ENCODE peak calls at places on chromosomes 13 and 19, in seven cellular contexts. P, N, H, Q, I, C and V are unnamed samples.

GRCh38 chr13:28819046-28819747 is 942 bp upstream of the MTUS2 start:
- DNase-seq in C (no peak), P (no peak), N (peak; percentile 27), Q (peak; percentile 19), H (no peak), I (no peak), V (no peak)

GRCh38 chr13:112648101-112648500 is 41.7 kb upstream of the ATP11A start:
- DNase-seq in I (no peak), C (no peak), P (peak; percentile 31), Q (no peak), H (no peak), N (no peak), V (no peak)

GRCh38 chr13:88063741-88064140 is 392.6 kb downstream of the SLITRK5 start:
- DNase-seq in Q (no peak), H (no peak), P (no peak), C (no peak), I (no peak), N (no peak), V (no peak)

GRCh38 chr19:42076375-42076944 is 494 bp downstream of the ZNF574 start:
- DNase-seq in C (peak; percentile 37), Q (peak; percentile 44), P (peak; percentile 65), I (peak; percentile 33), N (no peak), H (no peak), V (no peak)

GRCh38 chr13:49436890-49437289 is 7.0 kb downstream of the CAB39L start:
- DNase-seq in C (no peak), P (no peak), I (peak; percentile 22), Q (peak; percentile 43), H (no peak), N (peak; percentile 34), V (peak; percentile 77)

GRCh38 chr13:89457977-89458376 is 1786.8 kb downstream of the SLITRK5 start:
- DNase-seq in I (no peak), Q (no peak), P (no peak), C (no peak), H (no peak), N (peak; percentile 34), V (no peak)

GRCh38 chr19:2902590-2903218 is 2.0 kb downstream of the ZNF57 start:
- DNase-seq in I (no peak), H (no peak), C (no peak), P (no peak), N (no peak), Q (no peak), V (no peak)

GRCh38 chr19:29965529-29965928 is 23.5 kb downstream of the URI1 start:
- DNase-seq in H (no peak), I (no peak), C (no peak), Q (no peak), N (no peak), P (no peak), V (no peak)

GRCh38 chr13:75217949-75218348 is 264.0 kb downstream of the TBC1D4 start:
- DNase-seq in H (no peak), C (no peak), P (no peak), N (no peak), I (no peak), Q (no peak), V (no peak)

GRCh38 chr13:110123041-110123809 is 183.7 kb downstream of the COL4A1 start:
- DNase-seq in H (no peak), N (no peak), P (no peak), C (peak; percentile 89), Q (no peak), I (no peak), V (no peak)

GRCh38 chr13:28129911-28130693 is 8.2 kb upstream of the PAN3 start:
- DNase-seq in C (no peak), Q (no peak), H (no peak), N (no peak), I (no peak), P (no peak), V (no peak)

GRCh38 chr13:53622431-53622830 is 593.8 kb downstream of the OLFM4 start:
- DNase-seq in N (no peak), H (no peak), I (no peak), C (no peak), Q (no peak), P (no peak), V (no peak)

GRCh38 chr13:50843256-50844043 is at the start of gene DLEU7:
- DNase-seq in H (no peak), P (no peak), C (no peak), I (peak; percentile 55), N (no peak), Q (no peak), V (no peak)

GRCh38 chr19:11421607-11422098 is 2.5 kb upstream of the RGL3 start:
- DNase-seq in Q (no peak), P (peak; percentile 70), H (peak; percentile 72), N (peak; percentile 6), C (no peak), I (no peak), V (no peak)

GRCh38 chr19:52603558-52604207 is 33.6 kb downstream of the ZNF701 start:
- DNase-seq in P (no peak), I (no peak), C (no peak), Q (no peak), H (no peak), N (no peak), V (no peak)

GRCh38 chr13:110582421-110582954 is 21.0 kb upstream of the RAB20 start:
- DNase-seq in C (no peak), P (no peak), Q (no peak), I (no peak), H (no peak), N (no peak), V (no peak)

GRCh38 chr13:50910483-50910805 is 853 bp downstream of the RNASEH2B start:
- DNase-seq in N (peak; percentile 64), Q (no peak), I (peak; percentile 16), C (no peak), P (peak; percentile 54), H (no peak), V (peak; percentile 72)

GRCh38 chr13:51152713-51153112 is 41.6 kb upstream of the C13orf42 start:
- DNase-seq in N (no peak), H (no peak), C (no peak), Q (no peak), I (no peak), P (no peak), V (no peak)

GRCh38 chr19:51547397-51548212 is 16.1 kb upstream of the SIGLEC6 start:
- DNase-seq in P (no peak), I (no peak), H (no peak), Q (no peak), C (no peak), N (no peak), V (no peak)

GRCh38 chr19:36573020-36573947 is at the start of gene ZNF529:
- DNase-seq in I (peak; percentile 92), Q (peak; percentile 86), N (peak; percentile 97), H (peak; percentile 90), C (peak; percentile 89), P (peak; percentile 92), V (peak; percentile 91)
- TF ChIP-seq POLR2A in I (peak; percentile 67), Q (peak; percentile 46), N (peak; percentile 60), H (peak; percentile 58), C (peak; percentile 54), P (peak; percentile 83), V (peak; percentile 54)

GRCh38 chr13:23380534-23380933 is 53.0 kb downstream of the SACS start:
- DNase-seq in C (no peak), I (no peak), N (no peak), Q (no peak), H (no peak), P (no peak), V (no peak)
- H3K4me1 ChIP-seq in C (peaks cover 5% of the 10 kb centered on the region), I (no peaks in the 10 kb centered on the region), N (peaks cover 10% of the 10 kb centered on the region), Q (no peaks in the 10 kb centered on the region), H (peaks cover 23% of the 10 kb centered on the region), P (no peaks in the 10 kb centered on the region), V (peaks cover 26% of the 10 kb centered on the region)

DNA sequence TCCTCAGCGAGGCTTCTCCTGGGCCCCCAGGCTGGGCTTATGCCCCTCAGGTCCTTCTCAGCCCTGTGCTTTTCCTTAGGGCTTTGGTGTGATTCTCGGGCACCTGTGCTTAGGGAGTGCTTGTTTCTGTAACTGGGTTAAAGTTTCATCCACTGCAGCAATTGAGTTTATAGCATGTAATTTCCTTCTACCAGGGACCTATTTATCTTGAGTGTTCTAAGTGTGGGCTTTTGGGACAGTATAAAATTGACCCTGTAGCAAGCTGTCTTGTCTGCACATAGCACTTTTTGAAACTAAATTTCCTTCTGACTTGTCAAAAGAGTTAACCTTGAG is 47.6 kb downstream of the GATAD2A start:
- DNase-seq in H (no peak), N (no peak), Q (no peak), I (no peak), P (no peak), C (no peak), V (no peak)
- TF ChIP-seq POLR2A in H (no peak), N (no peak), Q (no peak), I (no peak), P (no peak), C (no peak), V (no peak)

GRCh38 chr19:37903096-37903495 is 3.3 kb downstream of the WDR87 start:
- DNase-seq in I (no peak), N (no peak), H (no peak), C (no peak), Q (no peak), P (no peak), V (no peak)
- H3K4me1 ChIP-seq in I (no peaks in the 10 kb centered on the region), N (peaks cover 10% of the 10 kb centered on the region), H (peaks cover 11% of the 10 kb centered on the region), C (no peaks in the 10 kb centered on the region), Q (no peaks in the 10 kb centered on the region), P (peaks cover 5% of the 10 kb centered on the region), V (peaks cover 5% of the 10 kb centered on the region)

GRCh38 chr19:55657004-55657747 is 2.3 kb downstream of the U2AF2 start:
- DNase-seq in P (no peak), N (no peak), Q (no peak), C (no peak), H (peak; percentile 65), I (no peak), V (no peak)
- TF ChIP-seq POLR2A in P (no peak), N (no peak), Q (no peak), C (no peak), H (no peak), I (no peak), V (no peak)

DNA sequence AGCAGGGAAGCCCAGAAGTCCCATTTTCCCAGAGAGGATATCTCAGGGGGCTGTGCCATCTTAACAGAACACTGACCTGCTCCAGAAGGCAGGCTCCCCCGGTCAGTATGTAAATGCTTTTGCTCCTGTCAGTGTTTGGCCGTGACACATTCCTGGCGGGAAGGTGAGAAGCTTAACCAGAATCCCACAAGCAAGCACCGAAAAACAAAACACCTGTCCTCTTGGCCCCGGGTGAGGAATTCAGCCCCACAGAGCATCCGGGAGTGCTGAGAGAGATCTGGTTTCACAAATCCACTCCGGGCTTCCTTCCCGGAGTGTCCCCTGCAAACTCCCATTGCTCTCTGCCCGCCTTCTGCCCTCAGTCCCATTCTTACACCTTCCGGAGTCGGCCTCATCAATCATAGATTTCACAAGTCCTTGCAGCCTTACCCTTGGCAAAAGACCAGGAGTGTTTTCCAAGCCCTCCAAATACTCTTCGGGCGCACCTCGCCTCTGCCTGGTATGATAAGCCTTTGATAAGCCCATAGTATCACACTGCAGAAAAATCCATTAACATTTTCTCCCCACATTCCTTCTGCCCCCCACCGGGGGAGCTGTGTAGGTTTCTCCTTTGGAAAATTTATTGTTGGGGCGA is 12.2 kb downstream of the TPM4 start:
- DNase-seq in Q (peak; percentile 59), C (no peak), P (no peak), I (no peak), N (peak; percentile 80), H (peak; percentile 52), V (peak; percentile 73)
- H3K4me1 ChIP-seq in Q (peaks cover 19% of the 10 kb centered on the region), C (no peaks in the 10 kb centered on the region), P (no peaks in the 10 kb centered on the region), I (no peaks in the 10 kb centered on the region), N (peaks cover 100% of the 10 kb centered on the region), H (peaks cover 48% of the 10 kb centered on the region), V (peaks cover 63% of the 10 kb centered on the region)

GRCh38 chr19:24086974-24087595 is at the start of gene ZNF254:
- DNase-seq in I (peak; percentile 93), P (peak; percentile 72), H (peak; percentile 89), Q (peak; percentile 81), C (peak; percentile 88), N (peak; percentile 98), V (peak; percentile 94)
- TF ChIP-seq POLR2A in I (peak; percentile 65), P (peak; percentile 50), H (peak; percentile 35), Q (peak; percentile 25), C (peak; percentile 44), N (peak; percentile 81), V (peak; percentile 48)